ENCODE peak calls at places on chromosome 10, in ten cellular contexts. One of them, this sample, is unnamed.

GRCh38 chr10:121469797-121470606 is 128.2 kb downstream of the FGFR2 start:
- DNase-seq in putamen: no peak
- DNase-seq in Caco-2: no peak
- DNase-seq in colonic mucosa: peak; percentile 23
- DNase-seq in fibroblast of mammary gland: no peak
- DNase-seq in RPMI7951: no peak
- DNase-seq in iris pigment epithelial cell: no peak
- DNase-seq in Caki2: no peak
- DNase-seq in left ventricle myocardium inferior: no peak
- DNase-seq in SHP77: no peak
- DNase-seq in this sample: no peak

GRCh38 chr10:24952146-24952700 is at the start of gene PRTFDC1:
- DNase-seq in putamen: no peak
- DNase-seq in Caco-2: peak; percentile 75
- DNase-seq in colonic mucosa: peak; percentile 69
- DNase-seq in fibroblast of mammary gland: no peak
- DNase-seq in RPMI7951: no peak
- DNase-seq in iris pigment epithelial cell: peak; percentile 23
- DNase-seq in Caki2: no peak
- DNase-seq in left ventricle myocardium inferior: peak; percentile 56
- DNase-seq in SHP77: peak; percentile 20
- DNase-seq in this sample: no peak

GRCh38 chr10:126225672-126226007 is 162.6 kb downstream of the ADAM12 start:
- DNase-seq in putamen: no peak
- DNase-seq in Caco-2: no peak
- DNase-seq in colonic mucosa: no peak
- DNase-seq in fibroblast of mammary gland: peak; percentile 91
- DNase-seq in RPMI7951: no peak
- DNase-seq in iris pigment epithelial cell: no peak
- DNase-seq in Caki2: no peak
- DNase-seq in left ventricle myocardium inferior: no peak
- DNase-seq in SHP77: no peak
- DNase-seq in this sample: peak; percentile 88

GRCh38 chr10:1933215-1933614 is 195.9 kb upstream of the ADARB2 start:
- DNase-seq in putamen: no peak
- DNase-seq in Caco-2: no peak
- DNase-seq in colonic mucosa: no peak
- DNase-seq in fibroblast of mammary gland: no peak
- DNase-seq in RPMI7951: peak; percentile 31
- DNase-seq in iris pigment epithelial cell: no peak
- DNase-seq in Caki2: no peak
- DNase-seq in left ventricle myocardium inferior: no peak
- DNase-seq in SHP77: no peak
- DNase-seq in this sample: no peak

GRCh38 chr10:12484945-12485805 is 135.8 kb downstream of the CAMK1D start:
- DNase-seq in putamen: peak; percentile 51
- DNase-seq in Caco-2: peak; percentile 62
- DNase-seq in colonic mucosa: peak; percentile 47
- DNase-seq in fibroblast of mammary gland: no peak
- DNase-seq in RPMI7951: no peak
- DNase-seq in iris pigment epithelial cell: no peak
- DNase-seq in Caki2: no peak
- DNase-seq in left ventricle myocardium inferior: peak; percentile 32
- DNase-seq in SHP77: peak; percentile 75
- DNase-seq in this sample: peak; percentile 4

GRCh38 chr10:11685787-11686218 is 56.4 kb upstream of the ECHDC3 start:
- DNase-seq in putamen: no peak
- DNase-seq in Caco-2: peak; percentile 56
- DNase-seq in colonic mucosa: peak; percentile 92
- DNase-seq in fibroblast of mammary gland: peak; percentile 23
- DNase-seq in RPMI7951: peak; percentile 78
- DNase-seq in iris pigment epithelial cell: peak; percentile 36
- DNase-seq in Caki2: peak; percentile 90
- DNase-seq in left ventricle myocardium inferior: peak; percentile 53
- DNase-seq in SHP77: peak; percentile 34
- DNase-seq in this sample: peak; percentile 60

GRCh38 chr10:93512565-93512964 is 16.2 kb downstream of the CEP55 start:
- DNase-seq in putamen: no peak
- DNase-seq in Caco-2: no peak
- DNase-seq in colonic mucosa: no peak
- DNase-seq in fibroblast of mammary gland: peak; percentile 52
- DNase-seq in RPMI7951: no peak
- DNase-seq in iris pigment epithelial cell: peak; percentile 76
- DNase-seq in Caki2: no peak
- DNase-seq in left ventricle myocardium inferior: no peak
- DNase-seq in SHP77: no peak
- DNase-seq in this sample: no peak

GRCh38 chr10:15237351-15237750 is 68.9 kb upstream of the NMT2 start:
- DNase-seq in putamen: no peak
- DNase-seq in Caco-2: no peak
- DNase-seq in colonic mucosa: no peak
- DNase-seq in fibroblast of mammary gland: peak; percentile 65
- DNase-seq in RPMI7951: peak; percentile 67
- DNase-seq in iris pigment epithelial cell: peak; percentile 40
- DNase-seq in Caki2: peak; percentile 52
- DNase-seq in left ventricle myocardium inferior: no peak
- DNase-seq in SHP77: no peak
- DNase-seq in this sample: peak; percentile 19

GRCh38 chr10:15370741-15371701 is at the start of gene FAM171A1:
- DNase-seq in putamen: peak; percentile 77
- DNase-seq in Caco-2: peak; percentile 64
- DNase-seq in colonic mucosa: peak; percentile 72
- DNase-seq in fibroblast of mammary gland: peak; percentile 18
- DNase-seq in RPMI7951: peak; percentile 43
- DNase-seq in iris pigment epithelial cell: peak; percentile 66
- DNase-seq in Caki2: peak; percentile 32
- DNase-seq in left ventricle myocardium inferior: peak; percentile 56
- DNase-seq in SHP77: no peak
- DNase-seq in this sample: peak; percentile 49

GRCh38 chr10:6847561-6847960 is 267.5 kb upstream of the PRKCQ start:
- DNase-seq in putamen: no peak
- DNase-seq in Caco-2: no peak
- DNase-seq in colonic mucosa: no peak
- DNase-seq in fibroblast of mammary gland: no peak
- DNase-seq in RPMI7951: peak; percentile 9
- DNase-seq in iris pigment epithelial cell: no peak
- DNase-seq in Caki2: no peak
- DNase-seq in left ventricle myocardium inferior: no peak
- DNase-seq in SHP77: no peak
- DNase-seq in this sample: no peak

GRCh38 chr10:124510536-124511158 is 49.0 kb downstream of the LHPP start:
- DNase-seq in putamen: no peak
- DNase-seq in Caco-2: no peak
- DNase-seq in colonic mucosa: no peak
- DNase-seq in fibroblast of mammary gland: no peak
- DNase-seq in RPMI7951: no peak
- DNase-seq in iris pigment epithelial cell: no peak
- DNase-seq in Caki2: no peak
- DNase-seq in left ventricle myocardium inferior: no peak
- DNase-seq in SHP77: no peak
- DNase-seq in this sample: no peak

GRCh38 chr10:99560277-99561126 is 27.8 kb downstream of the NKX2-3 start:
- DNase-seq in putamen: peak; percentile 11
- DNase-seq in Caco-2: peak; percentile 70
- DNase-seq in colonic mucosa: peak; percentile 75
- DNase-seq in fibroblast of mammary gland: peak; percentile 64
- DNase-seq in RPMI7951: peak; percentile 58
- DNase-seq in iris pigment epithelial cell: peak; percentile 34
- DNase-seq in Caki2: peak; percentile 38
- DNase-seq in left ventricle myocardium inferior: no peak
- DNase-seq in SHP77: peak; percentile 53
- DNase-seq in this sample: peak; percentile 58

GRCh38 chr10:23965123-23965522 is 243.8 kb upstream of the KIAA1217 start:
- DNase-seq in putamen: no peak
- DNase-seq in Caco-2: no peak
- DNase-seq in colonic mucosa: no peak
- DNase-seq in fibroblast of mammary gland: no peak
- DNase-seq in RPMI7951: no peak
- DNase-seq in iris pigment epithelial cell: no peak
- DNase-seq in Caki2: no peak
- DNase-seq in left ventricle myocardium inferior: no peak
- DNase-seq in SHP77: no peak
- DNase-seq in this sample: no peak

GRCh38 chr10:97321032-97321806 is 2.1 kb downstream of the FRAT1 start:
- DNase-seq in putamen: no peak
- DNase-seq in Caco-2: no peak
- DNase-seq in colonic mucosa: peak; percentile 45
- DNase-seq in fibroblast of mammary gland: no peak
- DNase-seq in RPMI7951: no peak
- DNase-seq in iris pigment epithelial cell: no peak
- DNase-seq in Caki2: no peak
- DNase-seq in left ventricle myocardium inferior: peak; percentile 55
- DNase-seq in SHP77: peak; percentile 74
- DNase-seq in this sample: no peak